ENCODE peak calls at places on chromosome 11, in six cellular contexts. Z, I, G, O, Y and P are unnamed samples.

GRCh38 chr11:120912504-120912903 is 111.4 kb upstream of the TBCEL start:
- DNase-seq in Z (no peak), I (no peak), G (peak; percentile 51), O (no peak), Y (no peak), P (no peak)

GRCh38 chr11:106594751-106595351 is 423.4 kb downstream of the GUCY1A2 start:
- DNase-seq in Z (no peak), I (no peak), G (no peak), O (no peak), Y (no peak), P (no peak)

GRCh38 chr11:124150684-124151083 is 32.5 kb upstream of the OR10D3 start:
- DNase-seq in Z (no peak), I (no peak), G (no peak), O (no peak), Y (no peak), P (no peak)

GRCh38 chr11:61162092-61162935 is 1.1 kb upstream of the VPS37C start:
- DNase-seq in Z (peak; percentile 74), I (no peak), G (peak; percentile 62), O (no peak), Y (no peak), P (no peak)

GRCh38 chr11:83025267-83025704 is 46.4 kb downstream of the RAB30 start:
- DNase-seq in Z (no peak), I (no peak), G (peak; percentile 47), O (no peak), Y (no peak), P (no peak)

GRCh38 chr11:87859583-87859982 is 315.7 kb downstream of the RAB38 start:
- DNase-seq in Z (peak; percentile 25), I (no peak), G (no peak), O (no peak), Y (no peak), P (no peak)

GRCh38 chr11:43944761-43945311 is 2.4 kb downstream of the C11orf96 start:
- DNase-seq in Z (peak; percentile 78), I (peak; percentile 70), G (peak; percentile 60), O (no peak), Y (no peak), P (no peak)

GRCh38 chr11:3834349-3835099 is 6.2 kb downstream of the RHOG start:
- DNase-seq in Z (peak; percentile 40), I (peak; percentile 27), G (no peak), O (no peak), Y (no peak), P (no peak)

GRCh38 chr11:19429108-19429760 is 188.5 kb upstream of the E2F8 start:
- DNase-seq in Z (peak; percentile 74), I (no peak), G (no peak), O (no peak), Y (no peak), P (no peak)

GRCh38 chr11:2312232-2313042 is 10.6 kb downstream of the TSPAN32 start:
- DNase-seq in Z (no peak), I (no peak), G (no peak), O (no peak), Y (no peak), P (no peak)

GRCh38 chr11:113865873-113866272 is 9.5 kb downstream of the USP28 start:
- DNase-seq in Z (no peak), I (no peak), G (no peak), O (no peak), Y (no peak), P (no peak)

GRCh38 chr11:46947399-46948077 is 11.0 kb downstream of the CSTPP1 start:
- DNase-seq in Z (no peak), I (no peak), G (no peak), O (no peak), Y (no peak), P (no peak)

GRCh38 chr11:47305734-47306483 is 36.0 kb downstream of the MADD start:
- DNase-seq in Z (no peak), I (no peak), G (no peak), O (no peak), Y (no peak), P (peak; percentile 80)

GRCh38 chr11:10659339-10660216 is 34.0 kb downstream of the IRAG1 start:
- DNase-seq in Z (no peak), I (no peak), G (peak; percentile 84), O (no peak), Y (no peak), P (peak; percentile 24)

GRCh38 chr11:36885154-36885553 is 287.1 kb upstream of the RAG2 start:
- DNase-seq in Z (no peak), I (no peak), G (no peak), O (no peak), Y (no peak), P (no peak)

GRCh38 chr11:72821920-72822799 is 7.9 kb downstream of the ATG16L2 start:
- DNase-seq in Z (peak; percentile 95), I (peak; percentile 66), G (peak; percentile 91), O (no peak), Y (peak; percentile 21), P (peak; percentile 86)

GRCh38 chr11:101401245-101401644 is 182.6 kb downstream of the TRPC6 start:
- DNase-seq in Z (no peak), I (no peak), G (no peak), O (no peak), Y (no peak), P (no peak)

GRCh38 chr11:110763249-110764011 is 51.2 kb upstream of the ARHGAP20 start:
- DNase-seq in Z (peak; percentile 74), I (peak; percentile 38), G (no peak), O (no peak), Y (no peak), P (no peak)

GRCh38 chr11:15896026-15896425 is 460.3 kb downstream of the SOX6 start:
- DNase-seq in Z (no peak), I (no peak), G (no peak), O (no peak), Y (no peak), P (no peak)

GRCh38 chr11:10208045-10208674 is 85.9 kb downstream of the SBF2 start:
- DNase-seq in Z (no peak), I (no peak), G (peak; percentile 58), O (no peak), Y (peak; percentile 32), P (no peak)

DNA sequence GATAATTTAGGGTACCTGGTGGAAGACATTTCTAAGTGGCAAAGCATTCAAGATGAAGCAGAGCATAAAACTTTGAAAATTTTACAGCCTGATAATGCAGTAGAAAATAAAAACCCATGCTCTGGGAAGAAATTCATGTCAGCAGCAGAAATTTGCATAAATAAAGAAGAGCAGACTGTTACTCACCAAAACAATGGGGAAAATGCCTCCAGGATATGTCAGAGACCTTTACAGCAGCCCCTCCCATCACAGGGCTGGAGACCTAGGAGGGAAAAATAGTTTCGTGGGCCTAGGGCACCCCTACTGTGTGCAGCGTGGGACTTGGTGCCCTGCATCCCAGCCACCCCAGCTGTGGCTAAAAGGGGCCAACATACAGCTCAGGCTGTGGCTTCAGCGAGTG is 5.3 kb upstream of the DKK3 start:
- DNase-seq in Z (no peak), I (no peak), G (no peak), O (no peak), Y (no peak), P (no peak)
- TF ChIP-seq POLR2A in Z (no peak), I (no peak), G (no peak), O (no peak), Y (no peak), P (no peak)

DNA sequence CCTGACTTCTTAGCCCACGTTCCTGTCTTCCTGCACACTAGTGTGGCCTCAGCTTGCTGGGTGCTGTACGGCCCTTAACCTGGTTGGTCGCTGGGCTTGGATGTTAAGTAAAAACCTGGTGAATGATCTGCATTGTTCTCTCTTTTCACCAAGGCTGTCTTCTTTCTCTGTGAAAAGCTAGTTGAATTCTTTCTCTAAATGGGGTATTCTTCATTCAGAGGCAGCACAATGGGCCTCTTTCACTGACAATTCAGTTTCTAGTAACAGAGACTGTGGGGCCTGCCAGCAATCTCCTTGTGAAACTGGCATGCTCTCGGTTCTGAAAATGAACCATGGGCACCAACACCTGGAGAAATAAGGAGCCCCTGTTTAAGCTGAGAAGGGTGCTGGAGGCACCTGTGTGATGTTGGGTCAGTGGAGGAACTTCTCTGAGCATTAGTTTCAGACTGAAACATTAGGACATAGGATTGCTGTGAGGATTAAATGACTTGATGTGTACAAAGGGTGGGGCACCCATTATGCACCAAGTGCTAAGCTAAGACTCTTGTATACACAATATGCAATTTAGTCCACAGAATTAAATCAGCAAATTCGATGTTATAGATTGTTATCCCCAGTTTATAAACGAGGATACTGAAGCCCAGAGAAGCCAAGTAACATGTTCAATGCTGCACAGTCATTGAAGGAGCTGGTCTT is 33.1 kb upstream of the ELF5 start:
- DNase-seq in Z (no peak), I (no peak), G (no peak), O (no peak), Y (no peak), P (peak; percentile 72)
- H3K4me1 ChIP-seq in Z (no peaks in the 10 kb centered on the region), I (no peaks in the 10 kb centered on the region), G (no peaks in the 10 kb centered on the region), O (peaks cover 6% of the 10 kb centered on the region), Y (no peaks in the 10 kb centered on the region), P (no peaks in the 10 kb centered on the region)

DNA sequence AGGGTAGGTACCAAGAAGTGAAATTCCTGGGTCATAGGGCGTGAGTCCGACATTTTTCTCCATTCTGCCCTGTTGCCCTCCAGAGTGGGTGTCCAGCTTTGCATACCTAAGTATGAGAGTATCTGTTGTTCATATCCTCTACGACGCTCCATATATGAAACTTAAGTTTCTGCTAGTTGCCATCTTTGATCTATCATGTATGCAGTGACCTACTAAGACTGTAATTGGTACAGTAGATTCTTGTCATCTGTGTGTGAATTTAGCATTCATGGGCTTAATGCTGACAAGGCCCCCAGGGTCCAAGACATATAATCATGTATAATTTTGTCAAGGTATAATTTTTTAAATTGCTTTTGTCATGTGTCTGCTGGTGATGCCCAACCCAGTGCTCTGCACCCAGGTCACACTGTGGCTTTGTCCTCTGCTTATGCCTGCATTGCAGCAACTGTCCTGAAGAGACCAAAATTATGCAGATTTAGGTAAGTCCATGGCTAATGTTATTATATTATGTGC is 12.1 kb downstream of the NEAT1 start:
- DNase-seq in Z (no peak), I (no peak), G (peak; percentile 17), O (no peak), Y (no peak), P (no peak)
- TF ChIP-seq POLR2A in Z (no peak), I (no peak), G (no peak), O (no peak), Y (no peak), P (no peak)

DNA sequence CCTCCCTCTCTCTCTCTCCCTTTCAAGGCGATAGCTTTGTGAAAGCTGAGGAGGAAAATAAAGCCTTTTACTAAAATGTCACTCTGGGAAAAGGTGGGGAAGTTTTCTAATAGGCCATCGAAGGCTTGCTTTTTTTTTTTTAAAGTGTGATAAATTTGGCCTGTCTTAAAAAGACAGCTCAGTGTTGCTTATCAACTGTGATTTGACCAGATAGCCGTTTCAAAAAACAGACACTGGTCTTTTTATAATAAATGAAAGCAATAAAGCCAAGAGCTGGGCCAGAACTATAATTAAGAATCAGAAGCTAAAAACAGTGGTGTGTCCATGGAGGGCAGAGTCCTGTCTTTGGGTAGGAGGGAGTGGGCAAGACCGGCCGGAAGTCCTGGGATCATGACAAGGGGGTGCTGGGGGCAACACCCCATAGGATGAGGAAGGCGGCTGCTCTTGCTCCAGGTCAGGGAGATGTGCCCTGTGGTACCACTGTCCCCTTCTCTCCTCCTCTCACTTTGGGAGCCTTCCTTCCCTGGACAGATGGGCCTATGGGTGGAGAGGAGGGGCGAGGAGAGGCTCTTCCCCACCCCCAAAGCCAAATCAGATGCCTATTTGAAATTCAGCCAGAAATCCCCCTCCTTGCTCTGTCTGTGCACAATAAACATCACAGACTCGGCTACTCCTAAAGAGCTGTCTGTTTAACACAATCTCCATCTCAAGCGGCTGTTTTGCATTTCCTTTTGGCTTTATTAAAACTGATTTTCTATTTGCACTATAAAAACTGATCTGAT is 267.1 kb downstream of the BUD13 start:
- DNase-seq in Z (no peak), I (no peak), G (no peak), O (no peak), Y (no peak), P (no peak)
- H3K4me1 ChIP-seq in Z (peaks cover 6% of the 10 kb centered on the region), I (no peaks in the 10 kb centered on the region), G (no peaks in the 10 kb centered on the region), O (peaks cover 4% of the 10 kb centered on the region), Y (no peaks in the 10 kb centered on the region), P (no peaks in the 10 kb centered on the region)